ENCODE peak calls at places on chromosomes 7 and 10, in seven cellular contexts. M, U, E, Z, I, L and O are unnamed samples.

GRCh38 chr10:118557946-118558345 is 37.5 kb downstream of the PRLHR start:
- DNase-seq in M (no peak), L (no peak), I (no peak), U (no peak), E (no peak), Z (peak; percentile 24), O (no peak)

GRCh38 chr7:32941996-32942782 is 15.1 kb upstream of the FKBP9 start:
- DNase-seq in M (peak; percentile 52), E (peak; percentile 32), L (peak; percentile 14), Z (peak; percentile 72), U (peak; percentile 34), I (peak; percentile 53), O (peak; percentile 52)

GRCh38 chr10:100934084-100934659 is 21.4 kb downstream of the SLF2 start:
- DNase-seq in U (no peak), M (peak; percentile 39), I (no peak), L (no peak), E (no peak), Z (no peak), O (peak; percentile 4)

GRCh38 chr10:119940487-119940886 is 48.0 kb downstream of the SEC23IP start:
- DNase-seq in L (peak; percentile 60), E (peak; percentile 31), I (peak; percentile 47), U (peak; percentile 47), Z (no peak), M (no peak), O (no peak)

GRCh38 chr7:97104719-97105129 is 12.8 kb upstream of the SDHAF3 start:
- DNase-seq in I (peak; percentile 47), U (peak; percentile 32), Z (peak; percentile 88), M (peak; percentile 91), E (peak; percentile 60), L (peak; percentile 70), O (peak; percentile 45)

GRCh38 chr7:86913709-86914108 is 145.7 kb downstream of the ELAPOR2 start:
- DNase-seq in Z (no peak), U (peak; percentile 53), I (no peak), L (no peak), E (peak; percentile 3), M (peak; percentile 52), O (no peak)

GRCh38 chr7:128904381-128905197 is 5.9 kb downstream of the KCP start:
- DNase-seq in I (peak; percentile 48), Z (no peak), E (peak; percentile 56), M (peak; percentile 78), L (peak; percentile 40), U (peak; percentile 23), O (peak; percentile 43)

GRCh38 chr7:31066516-31067130 is 14.5 kb downstream of the ADCYAP1R1 start:
- DNase-seq in E (no peak), I (no peak), U (no peak), L (no peak), M (peak; percentile 81), Z (no peak), O (no peak)

GRCh38 chr7:148478551-148478950 is 112.0 kb upstream of the C7orf33 start:
- DNase-seq in L (no peak), Z (no peak), E (no peak), M (no peak), I (no peak), U (no peak), O (no peak)

GRCh38 chr10:56928717-56929116 is 567.7 kb upstream of the ZWINT start:
- DNase-seq in L (no peak), I (no peak), Z (no peak), M (peak; percentile 3), U (no peak), E (no peak), O (no peak)

DNA sequence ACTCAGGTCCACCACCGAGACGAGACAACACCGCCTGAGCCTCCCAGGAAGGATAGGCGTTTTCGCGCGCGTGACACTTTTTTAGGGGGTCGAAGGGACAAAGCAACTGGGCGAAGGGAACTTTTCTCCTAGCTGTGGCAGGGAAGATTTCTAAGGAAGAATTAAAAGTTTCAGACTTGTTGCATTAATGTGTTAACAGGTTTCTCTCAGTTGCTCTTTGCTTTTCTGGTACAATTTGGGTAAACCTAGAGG is 1.8 kb downstream of the CDK13 start:
- DNase-seq in L (no peak), U (no peak), Z (no peak), M (no peak), E (no peak), I (no peak), O (no peak)
- H3K27ac ChIP-seq in L (peak overlapping the region; percentile 87), U (peak overlapping the region; percentile 93), Z (peak overlapping the region; percentile 100), M (peak overlapping the region; percentile 97), E (peak overlapping the region; percentile 91), I (peak overlapping the region; percentile 93), O (peak overlapping the region; percentile 99)

DNA sequence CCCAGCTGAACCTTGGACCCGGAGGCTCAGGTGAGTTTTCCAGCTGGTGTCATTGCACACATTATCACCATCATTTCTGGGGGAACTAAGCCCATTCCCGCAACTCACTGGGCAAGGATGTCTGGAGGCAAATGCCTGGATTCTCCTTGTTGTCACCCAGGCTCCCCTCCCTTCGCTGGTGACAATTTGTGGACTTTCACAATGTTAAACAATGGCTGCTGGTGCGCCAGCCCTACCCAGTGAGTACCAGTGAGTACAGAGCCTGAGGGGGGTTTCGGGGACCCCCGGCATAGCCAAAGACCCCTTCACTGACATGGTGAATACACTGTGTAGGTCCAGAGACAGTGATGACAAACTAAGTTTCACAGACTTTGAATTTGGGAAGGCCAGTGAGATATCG is 189.2 kb downstream of the ADARB2 start:
- DNase-seq in I (no peak), M (no peak), E (no peak), L (no peak), Z (no peak), U (no peak), O (no peak)
- H3K27ac ChIP-seq in I (no peak overlapping the region), M (no peak overlapping the region), E (no peak overlapping the region), L (no peak overlapping the region), Z (no peak overlapping the region), U (no peak overlapping the region), O (no peak overlapping the region)

DNA sequence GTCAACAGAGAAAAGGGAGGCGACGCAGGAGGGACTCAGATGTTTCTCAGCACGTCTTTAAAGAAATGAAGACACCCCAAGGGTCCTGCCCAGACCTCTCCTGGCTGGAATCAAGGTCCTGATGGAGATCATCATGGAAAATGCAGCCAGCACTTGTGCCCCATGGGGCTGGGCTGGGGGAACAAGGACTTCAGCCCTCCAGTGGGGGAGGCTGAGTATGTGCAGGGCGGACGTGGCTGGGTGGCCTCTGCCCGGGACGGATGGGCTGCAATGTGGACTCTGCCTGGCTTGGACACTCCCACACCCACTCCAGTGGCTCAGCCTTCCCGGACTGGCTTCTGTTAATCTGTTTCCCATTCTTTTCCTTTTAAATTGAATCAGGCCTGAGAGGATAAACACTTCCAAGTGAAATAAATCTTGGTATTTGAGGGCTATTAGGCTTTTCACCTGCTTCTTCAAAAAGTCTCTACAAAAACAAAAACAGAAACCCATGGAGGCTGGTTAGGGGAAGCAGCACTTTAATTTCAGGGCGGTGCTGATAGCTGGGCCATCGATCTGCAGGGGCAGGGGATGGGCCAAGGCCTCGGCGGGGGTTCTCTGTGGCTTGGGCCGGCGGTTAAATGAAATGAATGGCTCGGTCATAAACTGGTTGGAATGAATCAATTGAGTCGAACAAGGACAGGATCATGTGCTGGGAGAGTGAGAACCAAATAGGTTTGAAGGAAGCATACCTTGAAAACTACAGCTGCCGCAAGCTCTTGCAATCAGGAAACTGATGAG is 51.5 kb downstream of the ADARB2 start:
- DNase-seq in M (no peak), E (no peak), Z (no peak), L (no peak), U (no peak), I (no peak), O (no peak)
- H3K27ac ChIP-seq in M (no peak overlapping the region), E (no peak overlapping the region), Z (no peak overlapping the region), L (no peak overlapping the region), U (no peak overlapping the region), I (no peak overlapping the region), O (no peak overlapping the region)

GRCh38 chr7:159118220-159118595 is 26.5 kb downstream of the VIPR2 start:
- DNase-seq in I (no peak), L (no peak), M (no peak), Z (no peak), U (no peak), E (no peak), O (no peak)

GRCh38 chr7:159118623-159119022 is 26.0 kb downstream of the VIPR2 start:
- DNase-seq in Z (no peak), L (no peak), M (no peak), U (no peak), I (no peak), E (no peak), O (no peak)

GRCh38 chr7:159119026-159119741 is 25.5 kb downstream of the VIPR2 start:
- DNase-seq in Z (no peak), I (no peak), M (no peak), L (no peak), U (no peak), E (no peak), O (no peak)

GRCh38 chr7:159116581-159117339 is 27.9 kb downstream of the VIPR2 start:
- DNase-seq in M (no peak), Z (no peak), E (no peak), U (no peak), I (no peak), L (no peak), O (no peak)

GRCh38 chr7:159117366-159118219 is 27.1 kb downstream of the VIPR2 start:
- DNase-seq in Z (no peak), E (no peak), M (no peak), L (no peak), I (no peak), U (no peak), O (no peak)
- H3K27ac ChIP-seq in Z (no peak overlapping the region), E (no peak overlapping the region), M (no peak overlapping the region), L (no peak overlapping the region), I (no peak overlapping the region), U (no peak overlapping the region), O (no peak overlapping the region)

GRCh38 chr7:2131341-2131740 is 101.4 kb downstream of the MAD1L1 start:
- DNase-seq in L (no peak), U (no peak), Z (no peak), I (no peak), M (no peak), E (no peak), O (no peak)

GRCh38 chr7:2132243-2132642 is 100.5 kb downstream of the MAD1L1 start:
- DNase-seq in L (no peak), U (no peak), Z (no peak), I (no peak), M (no peak), E (no peak), O (no peak)

GRCh38 chr7:2129376-2130375 is 103.1 kb downstream of the MAD1L1 start:
- DNase-seq in I (no peak), Z (no peak), M (no peak), U (no peak), E (no peak), L (no peak), O (no peak)

GRCh38 chr7:2134740-2135139 is 98.0 kb downstream of the MAD1L1 start:
- DNase-seq in U (no peak), Z (no peak), E (no peak), L (no peak), M (peak; percentile 82), I (peak; percentile 13), O (no peak)

GRCh38 chr7:2131791-2132190 is 101.0 kb downstream of the MAD1L1 start:
- DNase-seq in L (no peak), I (no peak), U (no peak), M (no peak), Z (no peak), E (no peak), O (no peak)
- H3K27ac ChIP-seq in L (no peak overlapping the region), I (no peak overlapping the region), U (no peak overlapping the region), M (no peak overlapping the region), Z (no peak overlapping the region), E (no peak overlapping the region), O (no peak overlapping the region)